ENCODE peak calls at places on chromosomes 13 and 19, in nine cellular contexts. W is iris pigment epithelial cell; T is activated naive CD4-positive, alpha-beta T cell treated with anti-CD3 and anti-CD28 coated beads for 36 hours; H is cardiac muscle cell; P is activated CD4-positive, alpha-beta T cell treated with anti-CD3 and anti-CD28 coated beads, Interleukin-2, amount 50 U/mL, for 1 hour; S is EL; G is astrocyte of the spinal cord; F is AG04450; Y is erythroblast. A is an unnamed sample.

GRCh38 chr19:7870571-7871279 is 3.5 kb downstream of the PRR36 start:
- DNase-seq in S (peak), H (peak), W (peak), T (peak), F (no peak), Y (peak), G (peak), P (peak), A (no peak)

GRCh38 chr13:61286148-61286745 is 129.4 kb downstream of the PCDH20 start:
- DNase-seq in G (no peak), S (no peak), W (no peak), F (no peak), T (no peak), H (peak), P (no peak), Y (no peak), A (no peak)

GRCh38 chr19:34579281-34580054 is 97.5 kb downstream of the SCGB2B2 start:
- DNase-seq in P (no peak), S (no peak), H (no peak), F (no peak), Y (no peak), W (no peak), G (no peak), T (no peak), A (no peak)

GRCh38 chr19:34974631-34975030 is 10.6 kb upstream of the ZNF792 start:
- DNase-seq in Y (no peak), P (no peak), W (peak), T (no peak), G (no peak), S (no peak), H (no peak), F (no peak), A (no peak)

GRCh38 chr13:82962422-82962821 is 919.9 kb downstream of the SLITRK1 start:
- DNase-seq in Y (no peak), T (no peak), H (no peak), G (peak), W (peak), S (peak), F (no peak), P (no peak), A (no peak)

GRCh38 chr13:34816543-34816942 is 125.5 kb upstream of the NBEA start:
- DNase-seq in F (no peak), T (no peak), Y (no peak), P (no peak), S (peak), H (no peak), W (peak), G (peak), A (no peak)

GRCh38 chr13:27855381-27855780 is 63.1 kb downstream of the GSX1 start:
- DNase-seq in G (no peak), W (no peak), H (no peak), T (no peak), Y (no peak), S (no peak), F (no peak), P (no peak), A (no peak)

GRCh38 chr13:66180806-66181205 is 1049.3 kb downstream of the PCDH9 start:
- DNase-seq in P (no peak), S (no peak), W (peak), Y (no peak), T (no peak), F (no peak), H (no peak), G (no peak), A (no peak)

GRCh38 chr19:45899253-45899652 is 3.2 kb downstream of the MYPOP start:
- DNase-seq in S (no peak), P (no peak), Y (no peak), W (no peak), F (no peak), H (no peak), T (no peak), G (no peak), A (no peak)

GRCh38 chr19:48735031-48735615 is 5.3 kb downstream of the RASIP1 start:
- DNase-seq in T (no peak), H (peak), W (peak), F (no peak), Y (no peak), P (no peak), G (peak), S (peak), A (no peak)

GRCh38 chr13:113026391-113026910 is 57.4 kb downstream of the MCF2L start:
- DNase-seq in W (no peak), S (no peak), T (no peak), Y (no peak), H (no peak), F (no peak), P (no peak), G (no peak), A (no peak)

GRCh38 chr19:42471554-42472249 is 29.0 kb upstream of the CXCL17 start:
- DNase-seq in G (no peak), W (peak), T (no peak), Y (no peak), S (peak), F (no peak), H (no peak), P (no peak), A (peak)